ENCODE peak calls at places on chromosomes 1 and 21, in five cellular contexts. M is HCT116, A is A549, X is WTC11, I is endothelial cell of umbilical vein. F is an unnamed sample.

GRCh38 chr1:36919491-36920145 is 114.7 kb downstream of the GRIK3 start:
- DNase-seq in I (no peak), A (no peak), M (no peak), X (no peak), F (no peak)

GRCh38 chr1:196609114-196609737 is 986 bp upstream of the KCNT2 start:
- DNase-seq in M (no peak), A (peak; percentile 1), X (peak; percentile 45), I (no peak), F (no peak)

GRCh38 chr21:32422064-32422463 is 9.6 kb downstream of the EVA1C start:
- DNase-seq in X (no peak), A (no peak), M (no peak), I (no peak), F (no peak)

GRCh38 chr1:28885982-28886730 is 28.2 kb upstream of the EPB41 start:
- DNase-seq in M (no peak), A (no peak), X (no peak), I (no peak), F (peak; percentile 52)

GRCh38 chr1:41528726-41529605 is 44.5 kb upstream of the EDN2 start:
- DNase-seq in I (no peak), X (no peak), A (no peak), M (no peak), F (no peak)

GRCh38 chr1:157101196-157101595 is 1.6 kb upstream of the ETV3L start:
- DNase-seq in I (no peak), M (no peak), X (no peak), A (no peak), F (no peak)

GRCh38 chr21:10418649-10419048 is 102.7 kb upstream of the TPTE start:
- DNase-seq in I (no peak), A (no peak), X (no peak), M (no peak), F (no peak)

GRCh38 chr1:197811769-197812168 is 36.5 kb upstream of the DENND1B start:
- DNase-seq in X (no peak), M (no peak), A (no peak), I (no peak), F (no peak)

GRCh38 chr1:32918166-32918565 is 17.0 kb upstream of the TMEM54 start:
- DNase-seq in M (no peak), A (no peak), X (no peak), I (no peak), F (no peak)

GRCh38 chr1:167934407-167935251 is 1.9 kb upstream of the DCAF6 start:
- DNase-seq in M (no peak), I (peak; percentile 4), X (no peak), A (no peak), F (peak; percentile 46)

GRCh38 chr1:118859999-118860398 is 128.1 kb downstream of the TBX15 start:
- DNase-seq in X (no peak), A (no peak), I (no peak), M (no peak), F (no peak)

GRCh38 chr21:35796834-35797233 is 263.5 kb downstream of the SETD4 start:
- DNase-seq in X (no peak), A (no peak), M (no peak), I (peak; percentile 24), F (no peak)

GRCh38 chr1:231040019-231040799 is at the start of gene FAM89A:
- DNase-seq in A (peak; percentile 72), I (no peak), M (peak; percentile 4), X (peak; percentile 38), F (peak; percentile 57)

GRCh38 chr1:23692308-23692871 is 784 bp downstream of the RPL11 start:
- DNase-seq in X (no peak), A (no peak), M (no peak), I (no peak), F (peak; percentile 47)

GRCh38 chr1:44621841-44622286 is 52.4 kb downstream of the TMEM53 start:
- DNase-seq in X (no peak), A (no peak), I (no peak), M (no peak), F (no peak)

GRCh38 chr1:64766385-64766784 is 21.5 kb downstream of the RAVER2 start:
- DNase-seq in I (no peak), X (no peak), A (no peak), M (no peak), F (no peak)

GRCh38 chr1:152109998-152110294 is 5.3 kb downstream of the TCHH start:
- DNase-seq in M (no peak), I (no peak), X (no peak), A (no peak), F (no peak)

GRCh38 chr1:234609528-234610042 is 393 bp downstream of the IRF2BP2 start:
- DNase-seq in I (no peak), A (no peak), X (no peak), M (no peak), F (no peak)

GRCh38 chr21:14901482-14901958 is 163.3 kb downstream of the NRIP1 start:
- DNase-seq in A (no peak), I (no peak), M (peak; percentile 78), X (no peak), F (no peak)

GRCh38 chr1:164895026-164895907 is 336.3 kb downstream of the PBX1 start:
- DNase-seq in A (no peak), I (no peak), X (no peak), M (no peak), F (no peak)

GRCh38 chr21:42198949-42199348 is 20.0 kb upstream of the ABCG1 start:
- DNase-seq in M (no peak), X (no peak), A (no peak), I (peak; percentile 23), F (peak; percentile 12)

GRCh38 chr21:44428281-44428942 is 26.9 kb upstream of the LRRC3 start:
- DNase-seq in I (no peak), M (peak; percentile 89), A (peak; percentile 20), X (peak; percentile 78), F (peak; percentile 59)

DNA sequence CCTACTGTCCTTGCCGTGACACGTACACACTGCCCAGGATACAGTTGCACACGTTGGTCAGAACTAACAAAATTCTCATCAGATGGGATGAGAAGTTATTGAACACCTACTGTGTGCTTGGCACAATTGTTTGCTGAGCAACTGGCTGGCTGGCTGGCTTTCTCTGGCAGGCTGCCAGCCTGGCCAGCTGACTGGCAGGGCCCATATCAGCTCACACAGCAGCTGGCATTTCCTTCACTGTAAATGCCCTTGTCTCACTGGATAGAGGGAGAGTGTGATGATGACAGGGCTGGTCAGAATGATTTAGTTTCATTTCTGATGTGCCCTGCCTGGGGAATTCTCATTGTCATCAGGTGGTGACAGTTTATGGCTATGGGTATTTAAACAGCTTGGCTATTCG is 15.8 kb downstream of the CAMK2N1 start:
- DNase-seq in X (no peak), I (peak; percentile 34), M (no peak), A (no peak), F (no peak)
- TF ChIP-seq MAX in X (no peak), I (no peak), M (no peak), A (no peak), F (no peak)

DNA sequence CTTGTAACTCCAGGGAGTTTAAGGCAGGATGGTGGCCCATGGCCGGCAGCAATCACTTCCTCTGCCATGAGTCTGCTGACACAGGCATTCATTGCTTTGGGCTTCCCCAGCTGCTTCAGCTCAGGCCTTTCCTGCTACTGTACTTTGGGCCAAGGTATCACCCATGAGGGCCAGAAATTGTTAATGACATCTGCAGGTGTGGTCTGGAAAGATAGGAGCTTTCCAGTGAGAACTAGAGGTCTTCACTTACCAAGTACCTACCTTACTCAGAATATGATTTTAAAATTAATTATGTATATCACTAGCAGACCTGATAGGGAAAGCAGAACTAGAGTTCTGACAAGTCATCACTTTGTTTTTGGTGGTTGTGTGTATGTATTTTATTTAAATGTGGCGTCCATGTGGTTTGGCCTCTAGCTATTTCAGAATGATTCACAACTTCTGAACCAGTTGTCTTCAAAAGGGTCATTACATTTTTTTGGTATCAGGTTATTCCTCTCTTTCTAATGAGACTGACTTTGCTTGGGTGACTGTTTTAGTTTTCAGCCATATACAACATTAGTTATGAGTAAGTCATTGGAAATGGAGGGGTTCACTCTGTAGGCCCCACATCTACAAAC is 2.7 kb downstream of the RGL1 start:
- DNase-seq in X (no peak), M (no peak), I (no peak), A (no peak), F (no peak)
- TF ChIP-seq MAX in X (no peak), M (no peak), I (no peak), A (no peak), F (no peak)

GRCh38 chr1:150479927-150480352 is 7.3 kb upstream of the TARS2 start:
- DNase-seq in X (no peak), M (no peak), I (no peak), A (no peak), F (peak; percentile 17)

GRCh38 chr1:150477320-150477719 is 9.9 kb upstream of the TARS2 start:
- DNase-seq in A (no peak), X (no peak), M (no peak), I (no peak), F (no peak)

GRCh38 chr1:150476754-150477153 is 10.5 kb upstream of the TARS2 start:
- DNase-seq in X (no peak), I (no peak), M (no peak), A (no peak), F (no peak)

GRCh38 chr1:150479370-150479769 is 7.8 kb upstream of the TARS2 start:
- DNase-seq in I (no peak), M (no peak), A (no peak), X (no peak), F (no peak)

DNA sequence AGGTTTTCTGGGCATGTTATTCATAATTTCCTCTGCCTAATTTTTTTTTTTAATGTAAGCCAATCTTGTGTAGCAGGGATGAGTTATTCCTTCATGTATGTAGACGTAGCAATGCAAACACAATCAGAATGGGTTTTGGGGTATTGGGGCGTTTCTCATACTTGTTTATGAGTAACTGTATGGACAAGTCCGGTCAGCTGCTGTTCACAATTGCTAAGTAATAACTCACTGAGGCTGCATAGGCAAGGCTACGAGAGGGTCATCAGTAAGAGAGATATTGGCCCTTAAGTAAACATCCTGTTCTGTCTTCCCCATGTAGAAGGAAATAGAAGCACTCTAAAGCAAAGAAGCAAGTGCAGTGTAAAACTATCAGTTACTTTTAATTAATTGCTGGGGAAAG is 9.5 kb upstream of the TARS2 start:
- DNase-seq in A (no peak), M (no peak), X (no peak), I (peak; percentile 36), F (no peak)
- TF ChIP-seq MAX in A (no peak), M (no peak), X (no peak), I (no peak), F (no peak)

DNA sequence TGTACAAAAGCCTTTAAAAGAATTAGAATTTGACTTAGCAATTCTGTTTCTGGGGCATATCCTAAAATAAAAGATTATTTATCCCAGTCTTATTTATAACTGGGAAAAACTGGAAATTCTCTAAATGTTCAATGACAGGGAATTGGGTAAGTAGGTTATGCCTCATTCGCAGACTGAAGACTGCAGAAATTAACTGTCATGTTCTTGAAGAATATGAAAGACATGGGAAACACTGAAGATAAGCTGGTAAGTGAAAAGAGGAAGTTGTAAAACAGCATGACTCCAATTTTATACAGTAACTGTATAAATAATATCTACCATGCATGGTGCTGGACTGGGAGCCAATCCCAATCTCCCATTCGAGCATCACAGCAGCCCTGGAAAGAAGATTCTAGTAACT is 50.6 kb upstream of the SLC2A1 start:
- DNase-seq in X (no peak), I (no peak), A (no peak), M (no peak), F (peak; percentile 90)
- TF ChIP-seq MAX in X (no peak), I (no peak), A (no peak), M (no peak), F (peak; percentile 42)

GRCh38 chr1:17789926-17790325 is 34.8 kb downstream of the ACTL8 start:
- DNase-seq in A (no peak), X (no peak), I (no peak), M (no peak), F (no peak)
- TF ChIP-seq MAX in A (no peak), X (no peak), I (no peak), M (no peak), F (no peak)